ENCODE peak calls at places on chromosome 20, in ten cellular contexts. N is PC-3; Y is cardiac muscle cell; R is sigmoid colon; B is CD8-positive, alpha-beta memory T cell; Q is kidney; C is GM12878; G is fibroblast of lung; K is left ventricle myocardium inferior; M is aorta. H is an unnamed sample. For H3K9me3 and H3K4me1, the result is how much of the 10 kb centered on the place peaks cover.

GRCh38 chr20:9474835-9475413 is 39.5 kb upstream of the LAMP5 start:
- DNase-seq in N (peak), C (no peak), B (no peak), K (no peak), G (peak), M (no peak), Q (no peak), Y (no peak), R (no peak), H (no peak)

GRCh38 chr20:63150911-63151531 is 64.9 kb downstream of the YTHDF1 start:
- DNase-seq in G (no peak), C (no peak), Y (no peak), N (no peak), K (no peak), R (no peak), M (peak), Q (peak), B (no peak), H (peak)

GRCh38 chr20:57581202-57582028 is 20.5 kb downstream of the PCK1 start:
- DNase-seq in B (no peak), Q (no peak), M (peak), Y (no peak), G (no peak), C (no peak), K (no peak), N (no peak), R (no peak), H (no peak)

GRCh38 chr20:46122071-46122470 is 4.0 kb downstream of the CD40 start:
- DNase-seq in K (no peak), G (peak), M (no peak), Y (peak), B (no peak), N (peak), R (no peak), Q (peak), C (no peak), H (no peak)

GRCh38 chr20:44967207-44967807 is 995 bp downstream of the STK4 start:
- DNase-seq in K (no peak), N (peak), B (peak), G (no peak), Y (peak), Q (no peak), M (no peak), C (no peak), R (no peak), H (no peak)

GRCh38 chr20:5786930-5787826 is 37.0 kb downstream of the SHLD1 start:
- DNase-seq in R (no peak), N (peak), M (no peak), Y (peak), Q (no peak), B (no peak), C (no peak), K (no peak), G (peak), H (peak)

GRCh38 chr20:63522091-63522868 is 1.7 kb downstream of the PPDPF start:
- DNase-seq in G (no peak), B (no peak), N (no peak), K (no peak), M (no peak), C (no peak), R (no peak), Q (peak), Y (no peak), H (no peak)

GRCh38 chr20:61954276-61955021 is 111.2 kb downstream of the TAF4 start:
- DNase-seq in C (no peak), M (no peak), B (no peak), Q (peak), K (no peak), Y (no peak), G (no peak), N (no peak), R (peak), H (no peak)

GRCh38 chr20:62219992-62220665 is at the start of gene HRH3:
- DNase-seq in G (peak), Y (peak), B (peak), M (no peak), Q (no peak), N (no peak), K (no peak), C (no peak), R (no peak), H (peak)

GRCh38 chr20:19277381-19277780 is 64.9 kb downstream of the SLC24A3 start:
- DNase-seq in N (no peak), Q (no peak), Y (no peak), M (no peak), B (no peak), C (no peak), G (no peak), K (no peak), R (no peak), H (no peak)

GRCh38 chr20:61123751-61124368 is 128.2 kb upstream of the CDH4 start:
- DNase-seq in Y (no peak), N (no peak), M (no peak), B (no peak), Q (no peak), K (no peak), C (no peak), R (no peak), G (no peak), H (no peak)

GRCh38 chr20:62644802-62645496 is 2.6 kb downstream of the SLCO4A1 start:
- DNase-seq in K (no peak), C (no peak), R (no peak), G (no peak), M (no peak), Y (no peak), B (no peak), Q (no peak), N (peak), H (no peak)

GRCh38 chr20:18394363-18394762 is 72.5 kb downstream of the DZANK1 start:
- DNase-seq in Y (no peak), M (no peak), B (no peak), R (no peak), K (no peak), N (no peak), Q (no peak), C (no peak), G (no peak), H (no peak)

GRCh38 chr20:48878849-48879248 is 42.7 kb upstream of the ARFGEF2 start:
- DNase-seq in Y (no peak), R (no peak), M (no peak), G (no peak), B (no peak), N (no peak), K (no peak), C (no peak), Q (no peak), H (no peak)

GRCh38 chr20:2978519-2978918 is 64.9 kb upstream of the GNRH2 start:
- DNase-seq in N (no peak), C (no peak), Y (no peak), B (no peak), Q (no peak), M (no peak), K (no peak), G (no peak), R (no peak), H (no peak)

GRCh38 chr20:21522479-21523397 is 8.9 kb upstream of the NKX2-2 start:
- DNase-seq in M (no peak), G (no peak), R (no peak), K (no peak), Y (no peak), C (no peak), B (no peak), Q (peak), N (peak), H (no peak)

GRCh38 chr20:2349801-2350200 is 30.9 kb upstream of the TGM6 start:
- DNase-seq in N (peak), R (no peak), Y (peak), Q (no peak), B (no peak), C (no peak), K (no peak), M (no peak), G (peak), H (no peak)

GRCh38 chr20:1533059-1533458 is 24.4 kb downstream of the SIRPD start:
- DNase-seq in M (no peak), Y (no peak), Q (no peak), B (no peak), K (no peak), G (no peak), C (no peak), N (peak), R (no peak), H (no peak)

GRCh38 chr20:50817776-50818172 is 22.9 kb downstream of the BCAS4 start:
- DNase-seq in G (no peak), N (no peak), Q (peak), R (no peak), C (no peak), B (no peak), K (no peak), M (no peak), Y (no peak), H (no peak)

GRCh38 chr20:50813801-50814200 is 18.9 kb downstream of the BCAS4 start:
- DNase-seq in M (no peak), K (no peak), R (no peak), C (no peak), N (no peak), Y (no peak), B (no peak), Q (peak), G (no peak), H (no peak)

GRCh38 chr20:50814438-50815161 is 19.7 kb downstream of the BCAS4 start:
- DNase-seq in N (no peak), G (no peak), C (no peak), M (no peak), Q (peak), K (no peak), Y (no peak), B (no peak), R (no peak), H (no peak)

GRCh38 chr20:50813101-50813643 is 18.3 kb downstream of the BCAS4 start:
- DNase-seq in K (no peak), Q (peak), R (no peak), C (no peak), Y (no peak), B (no peak), G (no peak), M (no peak), N (no peak), H (no peak)

DNA sequence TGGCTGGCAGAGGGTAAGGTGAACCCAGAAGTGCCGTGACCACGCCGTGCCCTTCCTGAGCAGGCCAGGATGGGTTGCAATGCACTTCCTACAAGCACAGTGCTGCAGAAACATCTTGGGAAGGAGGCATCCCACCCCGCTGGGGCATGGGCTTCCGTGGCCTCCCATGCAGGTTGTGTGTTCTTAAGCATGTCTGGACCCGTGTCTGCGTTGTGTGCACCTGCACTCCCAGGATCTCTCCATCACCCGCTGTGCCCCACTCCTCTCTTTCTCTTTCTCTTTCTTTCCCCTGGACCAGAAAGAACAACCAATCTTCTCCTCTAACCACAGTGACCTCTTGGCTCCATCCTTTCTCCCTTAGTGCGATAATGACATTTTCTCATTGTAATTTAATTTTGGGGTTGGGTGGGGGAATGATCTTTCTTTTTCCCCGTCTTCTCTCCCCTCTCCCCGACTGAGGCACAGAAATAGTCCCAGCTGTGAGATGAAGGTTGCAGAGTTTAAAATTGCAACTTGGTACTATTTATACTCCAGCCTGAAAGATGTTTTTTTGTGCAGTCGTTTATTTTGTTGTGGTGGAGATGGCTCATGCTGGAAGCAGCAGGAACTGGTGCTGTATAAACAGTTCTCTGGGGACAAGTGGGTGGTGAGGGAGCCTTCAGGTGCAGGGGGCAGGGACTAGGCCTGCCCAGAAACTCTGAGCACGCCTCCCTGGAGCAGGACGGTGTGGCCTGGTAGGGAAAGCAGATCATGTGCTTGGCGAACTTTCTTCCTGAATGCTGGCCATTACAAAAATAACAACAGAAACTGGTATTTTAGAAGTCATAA is 20.5 kb downstream of the BCAS4 start:
- DNase-seq in C (peak), R (no peak), K (no peak), M (no peak), Q (peak), G (peak), B (peak), N (peak), Y (no peak), H (no peak)
- H3K27ac ChIP-seq in C (peak), R (no peak), K (no peak), M (peak), Q (no peak), G (no peak), B (no peak), N (no peak), Y (no peak), H (no peak)

GRCh38 chr20:38673731-38674177 is 50.5 kb upstream of the SLC32A1 start:
- DNase-seq in B (no peak), R (no peak), N (no peak), M (no peak), G (peak), C (no peak), Y (peak), K (no peak), Q (no peak), H (peak)

GRCh38 chr20:38674178-38675133 is 49.8 kb upstream of the SLC32A1 start:
- DNase-seq in Y (peak), B (peak), Q (no peak), C (no peak), N (no peak), G (peak), R (no peak), M (no peak), K (no peak), H (peak)

GRCh38 chr20:38680492-38681118 is 43.7 kb upstream of the SLC32A1 start:
- DNase-seq in N (peak), B (peak), R (no peak), Y (peak), G (peak), M (no peak), K (no peak), Q (no peak), C (no peak), H (peak)

GRCh38 chr20:38673261-38673660 is 51.0 kb upstream of the SLC32A1 start:
- DNase-seq in N (no peak), Q (no peak), G (no peak), R (no peak), C (no peak), K (no peak), M (no peak), Y (no peak), B (no peak), H (no peak)

DNA sequence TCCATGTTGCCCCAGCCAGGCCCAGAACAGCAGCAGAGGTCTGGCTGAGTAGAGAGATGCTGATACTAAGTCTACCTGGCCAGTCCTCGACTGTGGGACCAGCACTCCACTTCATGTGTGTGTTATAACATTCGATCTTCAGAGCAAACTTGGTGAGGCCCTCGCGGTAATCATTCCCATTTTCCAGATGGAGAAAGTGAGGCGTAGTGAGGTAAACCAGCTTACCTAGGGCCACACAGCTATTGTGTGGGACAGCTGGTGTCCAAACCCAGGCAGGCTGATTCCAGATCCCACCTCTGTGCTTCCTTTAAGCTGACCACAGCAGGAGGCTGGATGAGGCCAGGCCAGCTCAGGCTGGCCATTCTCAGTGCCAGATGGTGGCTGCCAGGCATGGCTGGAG is 47.7 kb upstream of the SLC32A1 start:
- DNase-seq in B (no peak), Y (no peak), C (no peak), M (no peak), K (no peak), R (no peak), G (no peak), Q (no peak), N (no peak), H (no peak)
- H3K9me3 ChIP-seq in B (under half), Y (under half), C (under half), M (under half), K (under half), R (under half), G (under half), Q (under half), N (under half), H (under half)

GRCh38 chr20:50332491-50332980 is 141.9 kb downstream of the CEBPB start:
- DNase-seq in K (no peak), Y (no peak), G (no peak), B (no peak), M (no peak), Q (no peak), R (peak), C (no peak), N (no peak), H (peak)
- H3K4me1 ChIP-seq in K (under half), Y (under half), G (under half), B (under half), M (under half), Q (under half), R (under half), C (under half), N (under half), H (under half)

GRCh38 chr20:58897493-58897892 is 45.0 kb downstream of the GNAS start:
- DNase-seq in N (no peak), C (no peak), Y (no peak), G (no peak), M (no peak), Q (no peak), R (no peak), K (no peak), B (no peak), H (no peak)
- H3K27ac ChIP-seq in N (no peak), C (no peak), Y (peak), G (no peak), M (no peak), Q (no peak), R (no peak), K (peak), B (no peak), H (no peak)

GRCh38 chr20:31368301-31368700 is at the start of gene DEFB118:
- DNase-seq in B (no peak), K (no peak), Q (no peak), Y (no peak), M (no peak), C (no peak), R (no peak), G (no peak), N (no peak), H (no peak)

DNA sequence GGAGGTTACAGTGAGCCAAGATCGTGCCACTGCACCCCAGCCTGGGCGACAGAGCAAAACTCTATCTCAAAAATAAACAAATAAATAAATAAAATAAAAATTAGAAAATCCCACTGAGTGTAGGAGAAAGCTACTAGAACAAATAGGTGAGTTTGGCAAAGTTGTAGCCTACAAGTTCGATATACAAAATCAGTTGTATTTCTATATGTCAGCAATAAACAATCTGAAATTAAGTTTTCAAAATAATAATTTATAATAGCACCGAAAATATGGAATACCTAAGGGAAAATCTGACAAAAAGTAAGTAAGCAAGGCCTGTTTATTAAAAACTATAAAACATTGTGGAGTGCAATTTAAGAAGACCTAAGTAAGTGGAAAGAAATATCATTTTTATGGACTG is 5.1 kb upstream of the DEFB118 start:
- DNase-seq in G (no peak), Q (no peak), K (no peak), B (no peak), C (no peak), M (no peak), N (no peak), Y (no peak), R (no peak), H (no peak)
- H3K9me3 ChIP-seq in G (under half), Q (under half), K (under half), B (under half), C (under half), M (under half), N (under half), Y (under half), R (under half), H (under half)

GRCh38 chr20:37407117-37407566 is 61.2 kb downstream of the SRC start:
- DNase-seq in C (no peak), K (no peak), B (no peak), N (peak), G (peak), Y (peak), R (no peak), M (no peak), Q (no peak), H (no peak)

GRCh38 chr20:37404461-37404881 is 58.5 kb downstream of the SRC start:
- DNase-seq in C (no peak), Y (no peak), K (no peak), Q (no peak), R (no peak), B (no peak), N (no peak), G (no peak), M (no peak), H (no peak)

GRCh38 chr20:37407573-37408002 is 61.6 kb downstream of the SRC start:
- DNase-seq in R (peak), Y (peak), B (no peak), N (no peak), Q (no peak), G (peak), M (no peak), K (peak), C (no peak), H (peak)

GRCh38 chr20:37405351-37405897 is 59.5 kb downstream of the SRC start:
- DNase-seq in N (no peak), M (no peak), G (no peak), B (no peak), R (no peak), Q (no peak), Y (no peak), C (no peak), K (no peak), H (no peak)

DNA sequence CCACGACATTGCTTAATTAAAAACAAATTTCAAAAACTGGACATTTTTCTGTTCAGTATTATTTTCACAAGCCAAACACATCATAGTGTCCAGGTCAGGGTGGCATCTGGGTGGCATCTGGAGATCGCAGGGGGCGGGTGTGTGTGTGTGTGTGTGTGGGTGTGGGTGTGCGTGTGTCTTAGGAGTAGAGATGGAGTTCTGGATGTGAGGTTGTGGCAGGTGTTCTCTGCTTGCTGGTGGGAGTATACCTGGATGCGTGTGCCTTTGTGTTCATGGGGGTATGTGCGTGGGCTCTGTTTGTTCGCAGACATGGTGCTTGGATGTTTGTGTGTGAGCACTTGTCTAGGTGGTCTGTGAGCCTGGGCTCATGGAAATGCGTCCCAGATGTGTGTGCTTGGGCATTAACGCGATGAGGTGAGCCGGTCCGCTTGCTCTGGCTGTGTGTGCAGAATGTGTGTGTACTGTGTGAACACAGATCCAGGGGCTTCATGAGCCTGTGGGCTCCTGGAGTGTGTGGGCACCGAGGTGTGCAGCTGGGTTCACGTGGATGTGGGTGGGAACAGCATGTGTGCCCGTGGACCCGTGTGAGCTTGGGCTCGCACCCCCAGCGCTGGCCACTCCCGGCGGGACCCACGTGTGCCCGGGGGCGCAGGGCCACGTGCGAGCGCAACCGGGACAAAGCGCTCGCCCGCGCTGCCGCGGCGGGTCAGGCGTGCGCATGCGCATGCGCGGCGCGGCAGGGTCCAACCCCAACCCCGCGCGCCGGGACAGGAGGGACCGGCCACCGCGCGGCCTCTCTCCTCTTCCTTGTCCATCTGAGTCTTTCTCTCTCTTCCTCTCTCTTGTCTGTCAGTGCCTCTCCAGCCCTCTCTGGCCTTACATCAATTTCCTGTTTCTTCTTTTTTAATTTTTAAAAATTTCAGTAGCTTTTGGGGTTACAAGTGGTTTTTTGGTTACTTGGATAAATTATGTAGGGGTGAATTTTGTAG is 60.4 kb downstream of the SRC start:
- DNase-seq in M (no peak), B (no peak), Q (no peak), N (peak), K (peak), C (no peak), G (peak), R (no peak), Y (peak), H (peak)
- H3K4me1 ChIP-seq in M (under half), B (under half), Q (under half), N (under half), K (under half), C (under half), G (under half), R (under half), Y (under half), H (under half)

H was measured in SJCRH30.